ENCODE peak calls at places on chromosome 21, in four cellular contexts. F, S, C and T are unnamed samples. For H3K36me3, the result is how much of the 10 kb centered on the place peaks cover.

GRCh38 chr21:30769724-30770431 is 14.7 kb upstream of the KRTAP21-1 start:
- DNase-seq in C (no peak), S (no peak), F (no peak), T (no peak)

GRCh38 chr21:30994917-30995316 is 43.4 kb downstream of the KRTAP19-8 start:
- DNase-seq in S (no peak), F (no peak), C (no peak), T (no peak)

GRCh38 chr21:31429500-31429899 is 85.4 kb upstream of the TIAM1 start:
- DNase-seq in F (peak), S (no peak), C (no peak), T (no peak)

GRCh38 chr21:46110499-46111192 is 12.7 kb downstream of the COL6A2 start:
- DNase-seq in S (peak), C (no peak), F (no peak), T (peak)

GRCh38 chr21:25735895-25736597 is 1.3 kb downstream of the GABPA start:
- DNase-seq in C (no peak), S (no peak), F (peak), T (no peak)

GRCh38 chr21:34092241-34092921 is 19.0 kb downstream of the MRPS6 start:
- DNase-seq in S (no peak), C (no peak), F (no peak), T (no peak)

GRCh38 chr21:31931644-31932469 is 59.0 kb downstream of the HUNK start:
- DNase-seq in C (no peak), S (no peak), F (no peak), T (no peak)

GRCh38 chr21:25298512-25299491 is 308.5 kb downstream of the MRPL39 start:
- DNase-seq in C (peak), S (no peak), F (no peak), T (no peak)

GRCh38 chr21:31098576-31099005 is 60.3 kb upstream of the KRTAP19-8 start:
- DNase-seq in S (peak), F (peak), C (peak), T (peak)

GRCh38 chr21:33403786-33404571 is 766 bp downstream of the IFNGR2 start:
- DNase-seq in S (peak), C (peak), F (peak), T (no peak)

GRCh38 chr21:35020902-35021301 is 28.2 kb downstream of the RUNX1 start:
- DNase-seq in C (no peak), S (no peak), F (no peak), T (no peak)

GRCh38 chr21:37631319-37632117 is 264.9 kb downstream of the DYRK1A start:
- DNase-seq in S (no peak), C (peak), F (no peak), T (no peak)

GRCh38 chr21:22791376-22791775 is 1793.2 kb downstream of the NCAM2 start:
- DNase-seq in S (no peak), F (no peak), C (no peak), T (no peak)

GRCh38 chr21:21373969-21374368 is 375.8 kb downstream of the NCAM2 start:
- DNase-seq in F (no peak), C (no peak), S (no peak), T (no peak)

GRCh38 chr21:27189870-27190269 is 223.0 kb upstream of the ADAMTS5 start:
- DNase-seq in F (no peak), S (no peak), C (no peak), T (no peak)

GRCh38 chr21:28725396-28725795 is 267.3 kb downstream of the LTN1 start:
- DNase-seq in S (no peak), F (no peak), C (no peak), T (no peak)

DNA sequence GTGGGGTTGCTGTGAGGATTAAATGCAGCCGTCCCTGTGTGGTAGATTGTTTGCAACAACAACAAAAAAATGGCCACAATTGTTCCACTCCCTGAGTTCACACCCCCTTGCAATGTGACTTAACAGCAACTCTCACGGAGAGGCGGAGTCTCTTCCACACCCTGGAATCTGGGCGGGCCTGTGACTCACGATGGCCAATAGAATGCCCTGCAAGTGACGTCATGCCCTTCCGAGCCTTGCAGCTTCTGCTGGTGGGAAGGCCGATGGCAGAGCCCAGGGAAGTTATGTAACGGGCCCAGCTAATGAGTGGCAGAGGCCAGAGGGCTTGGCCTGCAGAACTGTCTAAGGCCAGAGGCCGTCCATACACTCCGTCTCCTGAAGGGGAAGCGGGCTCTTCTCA is 87.9 kb downstream of the RIPK4 start:
- DNase-seq in C (no peak), F (peak), S (peak), T (no peak)
- H3K4me3 ChIP-seq in C (no peak), F (no peak), S (no peak), T (no peak)

DNA sequence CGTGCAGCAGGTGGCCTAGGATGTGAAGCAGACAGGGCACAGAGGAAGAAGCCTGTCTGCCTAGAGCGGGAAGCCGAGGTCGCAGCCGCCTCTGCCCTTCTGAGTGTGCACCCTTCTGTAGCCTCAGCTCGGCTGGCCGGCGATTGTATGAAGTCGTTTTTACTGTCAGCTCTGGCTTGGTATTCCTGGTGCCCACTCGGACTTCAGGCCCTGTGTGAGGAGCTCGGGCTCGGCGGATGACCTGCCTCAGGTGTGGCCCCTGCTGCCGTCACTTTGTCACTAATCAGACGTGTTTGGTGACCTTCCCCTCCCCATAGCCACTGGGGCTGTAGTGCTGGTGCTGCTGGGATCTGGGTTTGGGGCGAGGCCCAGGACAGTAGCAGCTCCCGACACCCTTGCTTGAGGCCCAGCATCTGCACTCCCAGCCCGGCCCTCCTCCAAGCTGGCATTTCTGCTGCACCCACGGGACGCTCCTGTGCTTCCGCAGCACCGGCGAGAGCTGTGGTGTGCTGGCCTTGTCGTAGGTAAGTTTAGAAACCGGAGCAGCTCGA is 18.1 kb downstream of the SLX9 start:
- DNase-seq in S (no peak), C (no peak), F (no peak), T (no peak)
- H3K36me3 ChIP-seq in S (under half), C (under half), F (half or more), T (under half)

DNA sequence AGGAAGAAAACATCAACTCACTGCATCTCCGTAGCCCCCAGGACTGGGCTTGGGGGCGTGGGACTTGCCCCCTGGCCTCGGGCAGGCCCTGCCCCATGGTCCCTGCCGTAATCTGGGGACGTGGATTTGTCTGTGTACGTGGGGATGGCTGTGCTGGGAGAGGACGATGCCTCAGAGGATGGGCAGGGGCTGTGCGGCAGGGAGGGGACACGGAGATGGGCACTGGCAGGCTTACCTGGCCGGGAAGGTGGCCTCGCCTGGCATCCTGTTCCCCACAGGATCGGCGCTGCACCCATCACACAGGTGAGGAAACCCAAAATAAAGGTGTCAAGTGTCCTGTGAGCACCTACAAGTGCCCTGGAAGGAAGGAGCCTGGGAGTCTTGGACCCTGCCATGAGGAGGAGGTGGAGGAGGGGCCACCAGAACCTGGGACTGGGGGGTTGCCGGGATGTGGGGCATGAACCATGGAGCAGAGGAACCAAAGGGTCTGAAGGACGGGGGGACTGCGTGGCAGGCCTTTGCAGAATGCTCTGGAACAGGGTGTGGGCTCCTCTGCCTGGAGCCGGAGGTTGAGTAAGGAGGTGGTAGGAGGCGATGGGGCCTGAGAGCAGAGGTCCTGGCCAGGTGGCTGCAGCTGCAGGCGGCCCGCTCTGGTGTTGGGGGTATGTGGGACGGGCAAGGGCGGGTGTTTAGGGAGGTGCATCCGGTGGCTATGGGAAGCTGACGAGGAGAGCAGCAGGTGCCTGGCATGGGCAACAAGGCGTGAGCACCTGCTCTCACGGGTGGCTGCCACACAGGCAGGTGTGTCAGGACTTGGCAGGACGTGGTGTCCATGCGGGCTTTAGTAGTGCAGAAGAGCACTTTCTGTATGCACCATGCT is 27.8 kb upstream of the LRRC3 start:
- DNase-seq in S (peak), C (no peak), F (no peak), T (no peak)
- H3K4me3 ChIP-seq in S (no peak), C (no peak), F (no peak), T (no peak)

DNA sequence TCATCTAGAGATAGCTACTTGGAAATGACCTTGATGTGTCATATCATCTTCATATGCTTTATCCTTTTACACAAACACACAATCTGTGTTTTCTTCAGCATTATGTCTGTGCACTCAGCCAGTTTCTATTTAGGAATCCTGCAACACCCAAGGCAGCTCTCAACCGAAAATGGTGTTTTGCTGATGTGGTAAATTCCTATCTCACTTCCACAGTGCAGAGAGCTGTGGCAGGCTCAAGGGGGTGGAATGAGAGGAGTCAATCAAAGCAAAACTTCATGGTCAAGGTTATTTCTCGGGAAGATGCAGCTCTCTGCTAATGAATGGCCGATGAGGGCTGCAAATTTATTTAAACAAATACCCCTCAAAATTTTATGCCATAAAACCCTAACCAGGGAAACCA is 59.3 kb downstream of the IGSF5 start:
- DNase-seq in C (no peak), S (no peak), F (no peak), T (no peak)
- H3K36me3 ChIP-seq in C (under half), S (under half), F (under half), T (under half)

DNA sequence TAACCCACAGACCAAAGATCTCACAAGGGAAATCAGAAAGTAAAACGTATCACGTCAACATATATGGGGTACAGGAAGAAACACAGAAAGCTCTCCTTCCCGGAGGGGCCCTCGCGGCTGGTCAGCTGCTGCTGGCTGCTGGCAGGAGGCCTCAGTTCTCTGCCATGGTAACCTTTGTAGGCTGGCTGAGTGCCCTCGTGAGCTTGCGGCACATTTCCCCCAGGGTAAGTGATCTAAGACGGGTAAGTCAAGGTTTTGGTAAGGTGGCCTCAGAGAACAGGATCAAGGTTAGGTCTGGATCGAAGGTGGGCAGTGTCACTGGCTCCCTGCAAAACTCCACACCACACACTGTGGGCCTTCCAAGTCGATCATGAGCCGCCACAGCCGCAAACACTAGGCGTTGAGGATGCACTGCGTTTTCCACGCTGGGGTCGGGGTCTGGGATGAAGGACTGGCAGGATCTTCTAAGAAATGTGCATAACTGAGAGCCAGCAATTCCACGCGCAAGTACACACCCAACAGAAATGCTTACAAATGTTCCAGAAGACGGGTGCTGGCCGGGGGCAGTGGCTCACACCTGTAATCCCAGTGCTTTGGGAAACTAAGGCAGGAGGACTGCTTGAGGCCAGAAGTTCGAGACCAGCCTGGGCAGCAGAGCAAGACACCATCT is 33.9 kb downstream of the WDR4 start:
- DNase-seq in C (no peak), F (no peak), S (peak), T (no peak)
- H3K4me3 ChIP-seq in C (no peak), F (no peak), S (no peak), T (no peak)

GRCh38 chr21:44312089-44312488 is 12.2 kb downstream of the PFKL start:
- DNase-seq in C (no peak), S (no peak), F (no peak), T (no peak)

GRCh38 chr21:44313451-44313850 is 13.6 kb downstream of the PFKL start:
- DNase-seq in S (no peak), F (no peak), C (no peak), T (no peak)

GRCh38 chr21:44312716-44313115 is 12.9 kb downstream of the PFKL start:
- DNase-seq in S (no peak), F (no peak), C (no peak), T (no peak)

GRCh38 chr21:44310628-44311027 is 10.8 kb downstream of the PFKL start:
- DNase-seq in C (no peak), F (no peak), S (no peak), T (no peak)

DNA sequence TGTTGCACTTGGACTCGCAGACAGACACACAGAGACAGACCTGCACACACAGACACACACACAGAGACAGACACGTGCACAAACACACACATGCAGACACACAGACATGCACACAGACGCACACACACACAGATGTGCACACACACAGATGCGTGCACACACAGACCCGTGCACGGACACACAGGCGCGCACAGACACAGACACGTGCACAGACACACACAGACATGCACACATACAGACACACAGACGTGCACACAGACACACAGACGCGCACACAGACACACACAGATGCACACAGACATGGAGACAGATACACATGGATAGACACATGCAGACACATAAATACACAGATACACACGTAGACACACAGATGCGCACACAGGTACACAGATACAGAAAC is 11.3 kb downstream of the PFKL start:
- DNase-seq in S (no peak), C (no peak), F (no peak), T (no peak)
- H3K36me3 ChIP-seq in S (under half), C (half or more), F (half or more), T (under half)

DNA sequence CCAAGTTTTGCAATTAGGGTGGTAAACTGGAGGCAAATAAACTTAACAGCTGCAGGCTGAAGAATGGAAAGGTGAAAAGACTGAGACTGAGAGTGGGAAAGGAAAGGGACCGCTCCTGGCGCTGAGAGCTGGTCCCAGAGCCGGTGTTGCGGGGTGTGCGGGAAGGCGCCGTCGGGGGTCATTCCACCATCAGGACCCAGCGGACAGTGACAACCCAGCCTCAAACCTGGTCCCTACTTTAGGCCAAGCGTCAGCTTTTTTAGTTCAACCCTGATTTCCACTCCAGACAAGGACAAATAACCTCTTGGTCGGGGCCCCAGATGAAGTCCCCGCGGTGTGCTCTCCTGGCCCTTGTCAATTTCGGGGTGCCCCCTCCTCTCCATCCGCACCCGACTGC is 145.8 kb upstream of the ETS2 start:
- DNase-seq in F (no peak), S (no peak), C (no peak), T (no peak)
- H3K4me3 ChIP-seq in F (no peak), S (peak), C (no peak), T (no peak)